ENCODE peak calls at places on chromosomes 16 and 17, in eight cellular contexts. X, R, E, C, B, S, H and V are unnamed samples.

GRCh38 chr16:57757326-57757786 is 21.8 kb downstream of the KATNB1 start:
- DNase-seq in R (peak), S (peak), C (peak), B (peak), E (peak), X (no peak), H (no peak), V (peak)

GRCh38 chr16:72025404-72026114 is 17.0 kb downstream of the DHODH start:
- DNase-seq in E (no peak), C (peak), H (no peak), X (no peak), R (no peak), B (no peak), S (no peak), V (no peak)

GRCh38 chr16:77191259-77191969 is 424 bp downstream of the MON1B start:
- DNase-seq in E (no peak), B (no peak), H (no peak), X (no peak), C (no peak), S (peak), R (no peak), V (peak)

GRCh38 chr17:11330871-11331270 is 89.9 kb downstream of the SHISA6 start:
- DNase-seq in E (no peak), S (no peak), X (peak), H (peak), R (no peak), C (no peak), B (no peak), V (no peak)

GRCh38 chr16:84090212-84090611 is 26.5 kb downstream of the MBTPS1 start:
- DNase-seq in H (no peak), R (no peak), B (no peak), S (no peak), X (no peak), E (no peak), C (peak), V (no peak)

GRCh38 chr16:29877266-29877961 is 14.4 kb upstream of the CDIPT start:
- DNase-seq in S (no peak), H (no peak), X (peak), C (no peak), E (peak), B (no peak), R (peak), V (peak)

GRCh38 chr16:81873843-81874752 is 95.0 kb downstream of the PLCG2 start:
- DNase-seq in E (peak), S (peak), R (peak), C (peak), B (peak), H (no peak), X (no peak), V (no peak)

GRCh38 chr16:48013476-48013875 is 142.3 kb downstream of the ABCC12 start:
- DNase-seq in C (no peak), B (peak), R (no peak), X (no peak), S (no peak), E (no peak), H (peak), V (no peak)

GRCh38 chr16:52929478-52929877 is 123.2 kb downstream of the CHD9NB start:
- DNase-seq in X (no peak), R (no peak), E (no peak), H (no peak), B (no peak), C (no peak), S (no peak), V (no peak)

GRCh38 chr17:47318197-47318918 is 5.4 kb upstream of the EFCAB13 start:
- DNase-seq in X (no peak), C (no peak), B (no peak), E (no peak), R (no peak), H (no peak), S (no peak), V (no peak)

GRCh38 chr17:10730956-10731879 is 1.4 kb upstream of the TMEM220 start:
- DNase-seq in C (no peak), B (no peak), R (no peak), S (no peak), E (no peak), X (no peak), H (no peak), V (no peak)

GRCh38 chr17:15463363-15463762 is 4.1 kb downstream of the CDRT4 start:
- DNase-seq in C (peak), S (no peak), B (peak), R (no peak), H (peak), E (no peak), X (no peak), V (no peak)

GRCh38 chr17:74437702-74438101 is 5.8 kb downstream of the GPRC5C start:
- DNase-seq in S (no peak), E (no peak), H (no peak), X (no peak), C (no peak), R (no peak), B (no peak), V (no peak)

GRCh38 chr17:63826468-63827001 is 696 bp upstream of the PSMC5 start:
- DNase-seq in H (no peak), X (no peak), B (peak), E (no peak), C (no peak), S (no peak), R (no peak), V (peak)

GRCh38 chr16:73014768-73015167 is 33.2 kb downstream of the ZFHX3 start:
- DNase-seq in R (no peak), S (no peak), H (no peak), X (no peak), E (no peak), C (no peak), B (no peak), V (no peak)

GRCh38 chr17:42774066-42774750 is 959 bp downstream of the VPS25 start:
- DNase-seq in C (no peak), S (no peak), R (no peak), E (no peak), H (no peak), X (no peak), B (no peak), V (no peak)

GRCh38 chr16:25051446-25052160 is 36.4 kb upstream of the ARHGAP17 start:
- DNase-seq in E (no peak), C (peak), S (no peak), B (no peak), R (no peak), X (no peak), H (no peak), V (no peak)

GRCh38 chr17:27873746-27874145 is 19.4 kb downstream of the LYRM9 start:
- DNase-seq in E (no peak), C (no peak), H (no peak), X (no peak), S (no peak), B (no peak), R (no peak), V (no peak)

GRCh38 chr16:67006930-67007658 is 18.7 kb downstream of the CES4A start:
- DNase-seq in B (no peak), E (no peak), C (no peak), X (no peak), S (no peak), H (no peak), R (no peak), V (no peak)

GRCh38 chr16:55012793-55013192 is 82.1 kb downstream of the IRX5 start:
- DNase-seq in B (no peak), X (no peak), C (no peak), H (no peak), E (no peak), S (no peak), R (no peak), V (no peak)

GRCh38 chr16:47143329-47143676 is 442 bp downstream of the NETO2 start:
- DNase-seq in H (peak), R (peak), X (no peak), S (peak), E (peak), B (peak), C (peak), V (peak)

GRCh38 chr17:56292010-56292409 is 138.7 kb downstream of the ANKFN1 start:
- DNase-seq in E (no peak), R (no peak), C (no peak), X (no peak), S (no peak), H (peak), B (no peak), V (no peak)

GRCh38 chr17:40319651-40320550 is 10.9 kb downstream of the RARA start:
- DNase-seq in E (peak), X (no peak), R (peak), S (no peak), B (no peak), H (no peak), C (no peak), V (no peak)

GRCh38 chr16:88344411-88345030 is 38.2 kb upstream of the ZNF469 start:
- DNase-seq in S (no peak), C (no peak), R (no peak), E (no peak), H (no peak), B (no peak), X (no peak), V (no peak)

GRCh38 chr17:65389426-65389825 is 172.0 kb downstream of the AXIN2 start:
- DNase-seq in H (no peak), C (no peak), S (no peak), X (no peak), B (no peak), E (no peak), R (no peak), V (no peak)

GRCh38 chr17:55067697-55068439 is 99.3 kb downstream of the STXBP4 start:
- DNase-seq in X (no peak), B (no peak), C (no peak), R (no peak), S (no peak), E (no peak), H (no peak), V (no peak)

GRCh38 chr16:53502331-53503269 is at the start of gene AKTIP:
- DNase-seq in E (peak), R (no peak), B (peak), S (peak), H (no peak), C (peak), X (no peak), V (no peak)

GRCh38 chr16:52548261-52549010 is 1.5 kb upstream of the TOX3 start:
- DNase-seq in R (no peak), X (no peak), B (no peak), E (no peak), S (no peak), H (no peak), C (no peak), V (no peak)

GRCh38 chr17:1375615-1376014 is 24.4 kb downstream of the YWHAE start:
- DNase-seq in S (no peak), R (no peak), B (no peak), E (no peak), H (no peak), C (no peak), X (no peak), V (no peak)